ENCODE peak calls at places on chromosome 18, in five cellular contexts. P is neural crest cell; G is effector memory CD4-positive, alpha-beta T cell; Z is SJSA1; B is ACHN. U is an unnamed sample.

GRCh38 chr18:27500531-27500930 is 315.4 kb upstream of the CHST9 start:
- DNase-seq in P (no peak), G (no peak), Z (no peak), B (no peak), U (no peak)

GRCh38 chr18:22831441-22831904 is 101.7 kb upstream of the RBBP8 start:
- DNase-seq in P (no peak), G (no peak), Z (no peak), B (no peak), U (no peak)

GRCh38 chr18:11500153-11501122 is 109.0 kb upstream of the SLC35G4 start:
- DNase-seq in P (peak; percentile 12), G (no peak), Z (peak; percentile 88), B (peak; percentile 94), U (no peak)

GRCh38 chr18:51278045-51278649 is 80.7 kb upstream of the MEX3C start:
- DNase-seq in P (peak; percentile 33), G (no peak), Z (no peak), B (peak; percentile 52), U (no peak)

GRCh38 chr18:76564117-76564516 is 69.1 kb upstream of the ZNF516 start:
- DNase-seq in P (no peak), G (no peak), Z (peak; percentile 19), B (peak; percentile 46), U (no peak)

GRCh38 chr18:35756506-35757117 is 175.1 kb downstream of the GALNT1 start:
- DNase-seq in P (peak; percentile 63), G (no peak), Z (peak; percentile 30), B (peak; percentile 58), U (no peak)

GRCh38 chr18:58578321-58578720 is 50.6 kb downstream of the ALPK2 start:
- DNase-seq in P (no peak), G (no peak), Z (no peak), B (no peak), U (no peak)

GRCh38 chr18:50528806-50529205 is 31.1 kb upstream of the MAPK4 start:
- DNase-seq in P (no peak), G (no peak), Z (no peak), B (no peak), U (no peak)

GRCh38 chr18:35026407-35027061 is 14.7 kb upstream of the MAPRE2 start:
- DNase-seq in P (no peak), G (no peak), Z (no peak), B (no peak), U (no peak)

GRCh38 chr18:78878335-78878734 is 101.3 kb upstream of the SALL3 start:
- DNase-seq in P (no peak), G (no peak), Z (no peak), B (no peak), U (no peak)

U was measured in sciatic nerve.